ENCODE peak calls at places on chromosomes 1 and 21, in six cellular contexts. J is stimulated activated CD4-positive, alpha-beta T cell treated with anti-CD3 and anti-CD28 coated beads, Interleukin-4, amount 100 ng/mL, for 1 hour; I is CD8-positive, alpha-beta T cell; O is CD8-positive, alpha-beta memory T cell; T is T-cell; N is activated CD4-positive, alpha-beta memory T cell treated with anti-CD3 and anti-CD28 coated beads for 36 hours. S is an unnamed sample.

GRCh38 chr1:60637651-60638050 is 444.7 kb upstream of the NFIA start:
- DNase-seq in J (no peak), I (no peak), O (no peak), T (no peak), N (no peak), S (peak; percentile 38)

GRCh38 chr1:245310605-245311531 is 156.1 kb downstream of the KIF26B start:
- DNase-seq in J (no peak), I (no peak), O (no peak), T (no peak), N (peak; percentile 13), S (no peak)

GRCh38 chr1:44714944-44715571 is 15.9 kb downstream of the RNU5D-1 start:
- DNase-seq in J (peak; percentile 50), I (peak; percentile 63), O (peak; percentile 57), T (peak; percentile 58), N (peak; percentile 78), S (peak; percentile 71)

GRCh38 chr1:176643536-176643935 is 180.6 kb downstream of the PAPPA2 start:
- DNase-seq in J (no peak), I (no peak), O (no peak), T (no peak), N (no peak), S (peak; percentile 23)

GRCh38 chr1:67144696-67145095 is 9.9 kb upstream of the C1orf141 start:
- DNase-seq in J (no peak), I (peak; percentile 26), O (peak; percentile 15), T (peak; percentile 18), N (peak; percentile 32), S (peak; percentile 17)

GRCh38 chr1:228955691-228956090 is 220.4 kb downstream of the RHOU start:
- DNase-seq in J (no peak), I (no peak), O (no peak), T (no peak), N (no peak), S (peak; percentile 77)

GRCh38 chr1:7136166-7136953 is 351.1 kb downstream of the CAMTA1 start:
- DNase-seq in J (no peak), I (no peak), O (no peak), T (no peak), N (no peak), S (no peak)

GRCh38 chr1:150765229-150765976 is at the start of gene CTSS:
- DNase-seq in J (no peak), I (no peak), O (no peak), T (no peak), N (no peak), S (no peak)

GRCh38 chr1:204224655-204225054 is 10.9 kb upstream of the GOLT1A start:
- DNase-seq in J (no peak), I (no peak), O (no peak), T (no peak), N (no peak), S (peak; percentile 20)

GRCh38 chr1:32894681-32895080 is 6.5 kb downstream of the TMEM54 start:
- DNase-seq in J (no peak), I (no peak), O (no peak), T (no peak), N (no peak), S (no peak)

GRCh38 chr21:34570315-34570714 is 44.6 kb downstream of the RCAN1 start:
- DNase-seq in J (no peak), I (no peak), O (no peak), T (no peak), N (no peak), S (peak; percentile 45)

GRCh38 chr1:154474802-154475201 is 27.2 kb upstream of the TDRD10 start:
- DNase-seq in J (no peak), I (no peak), O (no peak), T (no peak), N (no peak), S (peak; percentile 78)

GRCh38 chr1:154170547-154171221 is 15.8 kb upstream of the NUP210L start:
- DNase-seq in J (peak; percentile 43), I (no peak), O (no peak), T (no peak), N (peak; percentile 81), S (peak; percentile 42)

GRCh38 chr1:240107058-240107684 is 15.5 kb downstream of the FMN2 start:
- DNase-seq in J (no peak), I (no peak), O (no peak), T (no peak), N (no peak), S (peak; percentile 81)

GRCh38 chr1:218642033-218642954 is 297.2 kb downstream of the TGFB2 start:
- DNase-seq in J (no peak), I (no peak), O (no peak), T (no peak), N (no peak), S (peak; percentile 72)

GRCh38 chr1:54904476-54905048 is 17.6 kb upstream of the DHCR24 start:
- DNase-seq in J (no peak), I (no peak), O (no peak), T (no peak), N (no peak), S (peak; percentile 71)

GRCh38 chr21:31343680-31344480 is at the start of gene TIAM1:
- DNase-seq in J (peak; percentile 42), I (peak; percentile 12), O (no peak), T (no peak), N (peak; percentile 64), S (peak; percentile 83)

GRCh38 chr1:154199563-154199879 is 6.6 kb downstream of the CFAP141 start:
- DNase-seq in J (no peak), I (no peak), O (no peak), T (no peak), N (no peak), S (no peak)

S was measured in iris pigment epithelial cell.